ENCODE peak calls at places on chromosomes 5 and 9, in eight cellular contexts. M, C, O, U, Y, I, S and J are unnamed samples.
A peak's percentile ranks its signal among the peaks of the same experiment; 100 is the strongest.

GRCh38 chr5:159051431-159052281 is 48.1 kb downstream of the EBF1 start:
- DNase-seq in Y (peak; percentile 40), M (peak; percentile 4), C (peak; percentile 4), U (no peak), I (peak; percentile 3), O (peak; percentile 23), S (no peak), J (no peak)

GRCh38 chr5:40465416-40465815 is 214.3 kb upstream of the PTGER4 start:
- DNase-seq in S (no peak), M (no peak), U (no peak), Y (no peak), I (no peak), C (no peak), O (no peak), J (no peak)

GRCh38 chr5:78046006-78046405 is 248.5 kb downstream of the AP3B1 start:
- DNase-seq in M (no peak), U (no peak), C (no peak), I (no peak), Y (no peak), S (no peak), O (no peak), J (no peak)

GRCh38 chr9:116336133-116336862 is 182.7 kb downstream of the PAPPA start:
- DNase-seq in S (no peak), O (no peak), M (no peak), Y (no peak), I (no peak), U (no peak), C (no peak), J (no peak)

GRCh38 chr5:115947260-115947659 is 15.0 kb upstream of the LVRN start:
- DNase-seq in O (no peak), I (no peak), M (no peak), S (no peak), C (no peak), Y (no peak), U (no peak), J (no peak)

GRCh38 chr5:83856898-83857297 is 136.2 kb upstream of the HAPLN1 start:
- DNase-seq in U (no peak), O (no peak), Y (no peak), S (no peak), C (no peak), M (no peak), I (no peak), J (no peak)

GRCh38 chr9:121720311-121720991 is 69.0 kb downstream of the DAB2IP start:
- DNase-seq in U (no peak), S (no peak), I (no peak), C (no peak), M (no peak), O (peak; percentile 35), Y (no peak), J (peak; percentile 54)

GRCh38 chr9:135502168-135502872 is 1.8 kb downstream of the MRPS2 start:
- DNase-seq in C (no peak), M (no peak), U (no peak), O (no peak), S (no peak), Y (no peak), I (no peak), J (no peak)

GRCh38 chr9:133238851-133239532 is 29.9 kb upstream of the OBP2B start:
- DNase-seq in C (no peak), O (peak; percentile 37), U (no peak), S (peak; percentile 35), I (peak; percentile 49), M (peak; percentile 10), Y (peak; percentile 74), J (peak; percentile 89)

GRCh38 chr5:96893342-96893741 is 17.0 kb downstream of the ERAP2 start:
- DNase-seq in M (no peak), U (no peak), Y (no peak), C (no peak), O (peak; percentile 35), S (no peak), I (no peak), J (no peak)

GRCh38 chr5:67154518-67155206 is 41.9 kb downstream of the CD180 start:
- DNase-seq in S (no peak), I (no peak), M (no peak), O (no peak), C (no peak), Y (no peak), U (no peak), J (no peak)

GRCh38 chr9:115766495-115766894 is 387.1 kb upstream of the PAPPA start:
- DNase-seq in S (no peak), U (no peak), Y (no peak), O (no peak), I (no peak), M (no peak), C (no peak), J (no peak)

GRCh38 chr5:113202904-113203716 is 226.5 kb downstream of the DCP2 start:
- DNase-seq in Y (peak; percentile 67), U (no peak), S (no peak), I (no peak), M (no peak), C (no peak), O (no peak), J (peak; percentile 22)

GRCh38 chr5:58739051-58739450 is 156.2 kb downstream of the RAB3C start:
- DNase-seq in C (no peak), M (no peak), Y (no peak), I (no peak), S (no peak), U (no peak), O (no peak), J (no peak)

GRCh38 chr5:114325552-114325951 is 36.3 kb upstream of the KCNN2 start:
- DNase-seq in I (no peak), C (no peak), Y (no peak), M (peak; percentile 4), O (no peak), S (no peak), U (no peak), J (no peak)

GRCh38 chr9:26655166-26655565 is 237.4 kb downstream of the CAAP1 start:
- DNase-seq in I (no peak), Y (no peak), O (no peak), M (no peak), S (no peak), C (no peak), U (no peak), J (no peak)

GRCh38 chr9:126217121-126217520 is 109.5 kb upstream of the MVB12B start:
- DNase-seq in I (no peak), S (no peak), O (no peak), C (no peak), M (no peak), Y (no peak), U (no peak), J (no peak)

GRCh38 chr5:32193591-32193990 is 19.5 kb upstream of the GOLPH3 start:
- DNase-seq in S (no peak), I (no peak), C (peak; percentile 97), Y (peak; percentile 97), O (peak; percentile 85), M (peak; percentile 88), U (no peak), J (peak; percentile 99)

GRCh38 chr5:154610321-154611154 is 132.5 kb upstream of the HAND1 start:
- DNase-seq in Y (peak; percentile 80), M (peak; percentile 51), C (peak; percentile 55), S (peak; percentile 44), O (peak; percentile 77), I (peak; percentile 11), U (peak; percentile 17), J (peak; percentile 85)

GRCh38 chr5:146890733-146891440 is 12.3 kb upstream of the PPP2R2B start:
- DNase-seq in S (no peak), M (no peak), Y (no peak), U (no peak), O (no peak), C (no peak), I (no peak), J (peak; percentile 2)